ENCODE peak calls at places on chromosomes 13 and 19, in seven cellular contexts. M, Z, Y, D, O, H and Q are unnamed samples.

GRCh38 chr19:45769054-45769782 is at the start of gene SIX5:
- DNase-seq in M (peak; percentile 99), Z (peak; percentile 99), Y (peak; percentile 99), D (peak; percentile 97), O (peak; percentile 98), H (peak; percentile 99), Q (no peak)

GRCh38 chr13:99217461-99218101 is 16.9 kb downstream of the UBAC2 start:
- DNase-seq in M (no peak), Z (no peak), Y (no peak), D (no peak), O (no peak), H (no peak), Q (no peak)

GRCh38 chr13:30212256-30212655 is 95.1 kb downstream of the KATNAL1 start:
- DNase-seq in M (no peak), Z (no peak), Y (no peak), D (no peak), O (no peak), H (no peak), Q (no peak)

GRCh38 chr13:95100525-95101121 is 200.6 kb downstream of the ABCC4 start:
- DNase-seq in M (no peak), Z (no peak), Y (no peak), D (no peak), O (no peak), H (peak; percentile 91), Q (no peak)

GRCh38 chr13:37769078-37769477 is 100.5 kb downstream of the TRPC4 start:
- DNase-seq in M (no peak), Z (no peak), Y (no peak), D (no peak), O (no peak), H (peak; percentile 22), Q (no peak)

GRCh38 chr19:6278740-6279619 is 795 bp downstream of the MLLT1 start:
- DNase-seq in M (no peak), Z (no peak), Y (peak; percentile 29), D (no peak), O (no peak), H (no peak), Q (no peak)

GRCh38 chr19:54179921-54180452 is 7.0 kb upstream of the TMC4 start:
- DNase-seq in M (peak; percentile 94), Z (no peak), Y (no peak), D (peak; percentile 87), O (peak; percentile 66), H (peak; percentile 61), Q (no peak)

GRCh38 chr13:76833465-76833864 is 52.7 kb downstream of the KCTD12 start:
- DNase-seq in M (no peak), Z (no peak), Y (no peak), D (no peak), O (no peak), H (no peak), Q (no peak)

GRCh38 chr19:42512743-42513304 is 15.5 kb downstream of the CEACAM1 start:
- DNase-seq in M (peak; percentile 29), Z (no peak), Y (no peak), D (no peak), O (no peak), H (no peak), Q (no peak)

GRCh38 chr13:49641810-49642291 is 13.5 kb downstream of the ARL11 start:
- DNase-seq in M (no peak), Z (peak; percentile 45), Y (no peak), D (no peak), O (no peak), H (peak; percentile 96), Q (peak; percentile 91)

GRCh38 chr19:46256855-46257254 is 27.3 kb downstream of the IGFL1 start:
- DNase-seq in M (no peak), Z (no peak), Y (no peak), D (no peak), O (no peak), H (peak; percentile 40), Q (no peak)

GRCh38 chr13:27599845-27600553 is 20.3 kb downstream of the LNX2 start:
- DNase-seq in M (no peak), Z (no peak), Y (no peak), D (no peak), O (peak; percentile 17), H (peak; percentile 61), Q (no peak)

GRCh38 chr19:40283414-40284250 is 1.5 kb downstream of the AKT2 start:
- DNase-seq in M (peak; percentile 7), Z (no peak), Y (peak; percentile 64), D (no peak), O (peak; percentile 9), H (no peak), Q (no peak)

GRCh38 chr19:8209111-8209964 is at the start of gene CERS4:
- DNase-seq in M (peak; percentile 92), Z (peak; percentile 78), Y (peak; percentile 86), D (peak; percentile 78), O (peak; percentile 98), H (peak; percentile 10), Q (no peak)

GRCh38 chr13:30234763-30235162 is 72.6 kb downstream of the KATNAL1 start:
- DNase-seq in M (no peak), Z (no peak), Y (no peak), D (no peak), O (no peak), H (peak; percentile 8), Q (no peak)

GRCh38 chr13:67230774-67231480 is 791 bp upstream of the PCDH9 start:
- DNase-seq in M (peak; percentile 69), Z (peak; percentile 64), Y (peak; percentile 59), D (peak; percentile 75), O (peak; percentile 69), H (peak; percentile 77), Q (no peak)

GRCh38 chr13:30720470-30720869 is 14.9 kb upstream of the ALOX5AP start:
- DNase-seq in M (no peak), Z (no peak), Y (no peak), D (no peak), O (no peak), H (peak; percentile 30), Q (no peak)

GRCh38 chr13:40764587-40765403 is 6.2 kb downstream of the MRPS31 start:
- DNase-seq in M (no peak), Z (no peak), Y (peak; percentile 62), D (no peak), O (no peak), H (no peak), Q (no peak)

GRCh38 chr13:67619987-67620386 is 389.9 kb upstream of the PCDH9 start:
- DNase-seq in M (no peak), Z (no peak), Y (no peak), D (no peak), O (no peak), H (no peak), Q (no peak)

GRCh38 chr13:93413972-93414717 is 187.5 kb downstream of the GPC6 start:
- DNase-seq in M (no peak), Z (no peak), Y (no peak), D (no peak), O (no peak), H (peak; percentile 5), Q (no peak)

GRCh38 chr13:102401305-102401704 is 543 bp downstream of the FGF14 start:
- DNase-seq in M (no peak), Z (no peak), Y (no peak), D (no peak), O (peak; percentile 45), H (no peak), Q (no peak)

GRCh38 chr19:7590256-7590655 is 5.4 kb upstream of the CAMSAP3 start:
- DNase-seq in M (no peak), Z (no peak), Y (no peak), D (no peak), O (no peak), H (no peak), Q (no peak)

GRCh38 chr19:2902590-2903218 is 2.0 kb downstream of the ZNF57 start:
- DNase-seq in M (no peak), Z (no peak), Y (no peak), D (no peak), O (no peak), H (no peak), Q (no peak)

GRCh38 chr13:41502676-41503075 is 45.3 kb downstream of the RGCC start:
- DNase-seq in M (no peak), Z (no peak), Y (no peak), D (no peak), O (no peak), H (no peak), Q (no peak)

GRCh38 chr13:35475960-35476943 is at the start of gene MAB21L1:
- DNase-seq in M (no peak), Z (peak; percentile 33), Y (no peak), D (no peak), O (peak; percentile 90), H (peak; percentile 21), Q (no peak)

GRCh38 chr13:34420975-34421719 is 520.9 kb upstream of the NBEA start:
- DNase-seq in M (no peak), Z (no peak), Y (no peak), D (no peak), O (no peak), H (no peak), Q (no peak)
- TF ChIP-seq CTCF in M (no peak), Z (no peak), Y (no peak), D (no peak), O (peak; percentile 36), H (peak; percentile 32), Q (no peak)

GRCh38 chr13:44574466-44574855 is 1.7 kb downstream of the TSC22D1 start:
- DNase-seq in M (no peak), Z (no peak), Y (no peak), D (no peak), O (no peak), H (no peak), Q (no peak)
- TF ChIP-seq CTCF in M (no peak), Z (no peak), Y (no peak), D (no peak), O (peak; percentile 13), H (no peak), Q (no peak)

DNA sequence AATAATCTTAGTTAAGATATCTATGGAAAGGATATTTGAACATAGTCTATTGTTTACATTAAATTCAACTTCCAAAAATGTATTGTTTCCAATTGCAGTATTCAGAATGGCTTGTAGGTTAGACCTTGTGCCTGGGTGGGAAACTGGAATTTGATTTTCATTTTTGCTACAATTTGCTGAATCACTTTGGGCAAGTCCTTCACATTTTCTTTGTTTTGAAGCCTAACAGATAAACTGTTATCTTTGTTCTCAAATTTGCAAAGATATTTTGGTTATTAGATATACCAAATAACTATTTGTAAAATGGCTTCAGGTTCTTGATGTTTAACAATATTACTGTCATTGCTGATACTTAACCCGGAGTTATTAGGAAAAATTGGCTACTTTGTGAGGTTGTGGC is 82.6 kb downstream of the WDFY2 start:
- DNase-seq in M (no peak), Z (no peak), Y (no peak), D (no peak), O (no peak), H (no peak), Q (no peak)
- TF ChIP-seq CTCF in M (no peak), Z (no peak), Y (no peak), D (no peak), O (no peak), H (no peak), Q (no peak)

DNA sequence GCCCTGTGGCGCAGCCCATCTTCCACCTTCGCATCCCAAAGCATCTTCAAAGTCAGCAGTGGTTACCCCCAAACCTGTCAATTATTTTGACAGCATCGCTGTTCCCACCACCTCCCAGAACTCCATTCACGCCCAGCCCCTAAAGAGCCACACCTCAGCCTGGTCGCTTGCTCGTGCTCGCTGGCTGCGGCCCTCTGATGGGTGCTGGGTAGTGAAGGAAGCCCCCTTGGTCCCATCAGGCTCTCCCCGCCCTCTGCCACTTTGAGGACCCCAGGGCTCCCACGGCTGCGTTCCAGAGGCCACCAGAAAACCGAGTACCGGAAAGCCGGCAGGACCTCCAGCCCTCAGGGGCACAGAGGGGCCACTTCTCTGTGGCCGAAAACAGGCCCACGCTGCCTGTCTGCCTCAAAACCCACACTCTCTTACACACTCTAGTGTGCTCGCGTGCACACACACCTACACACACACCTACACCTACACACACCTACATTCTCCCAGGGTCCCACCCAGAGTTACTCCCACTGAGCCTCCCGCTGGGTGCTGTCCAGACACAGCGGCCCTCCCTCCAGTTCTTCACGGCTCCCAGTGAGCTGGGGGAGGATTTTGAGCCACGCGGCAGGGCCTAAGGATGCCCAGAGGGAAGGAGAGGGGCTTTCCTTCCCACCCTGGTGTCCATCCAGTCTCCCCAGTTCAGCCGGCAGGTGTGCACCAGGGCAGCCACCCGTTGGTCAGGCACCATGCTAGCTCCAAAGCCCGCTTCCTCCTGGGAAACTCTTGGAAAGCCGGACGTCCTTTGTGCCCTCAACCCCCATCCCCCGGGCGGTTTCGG is 1.9 kb downstream of the VSTM2B start:
- DNase-seq in M (no peak), Z (no peak), Y (no peak), D (no peak), O (no peak), H (no peak), Q (no peak)
- TF ChIP-seq CTCF in M (no peak), Z (no peak), Y (no peak), D (no peak), O (no peak), H (no peak), Q (no peak)